ENCODE peak calls at places on chromosomes 3 and 15, in five cellular contexts. J is K562, C is HepG2, D is GM12878, S is H1. A is an unnamed sample.

GRCh38 chr3:15633766-15634588 is 32.4 kb downstream of the BTD start:
- DNase-seq in J (no peak), S (no peak), C (no peak), D (no peak), A (no peak)

GRCh38 chr15:66846811-66847210 is 144.8 kb downstream of the SMAD6 start:
- DNase-seq in S (no peak), C (no peak), J (no peak), D (no peak), A (no peak)

GRCh38 chr3:179651687-179652466 is 963 bp upstream of the USP13 start:
- DNase-seq in J (no peak), D (no peak), C (no peak), S (no peak), A (no peak)

GRCh38 chr3:78867409-78868372 is 900.1 kb downstream of the ROBO1 start:
- DNase-seq in C (no peak), D (no peak), S (no peak), J (no peak), A (no peak)

GRCh38 chr3:622314-622713 is 425.8 kb downstream of the CHL1 start:
- DNase-seq in C (no peak), D (no peak), J (no peak), S (no peak), A (no peak)

GRCh38 chr15:85482896-85483295 is 102.5 kb downstream of the AKAP13 start:
- DNase-seq in S (no peak), C (no peak), J (no peak), D (no peak), A (no peak)

GRCh38 chr3:141465221-141465620 is 21.6 kb upstream of the RASA2 start:
- DNase-seq in J (no peak), S (no peak), D (no peak), C (no peak), A (no peak)

GRCh38 chr3:79012946-79013362 is 754.8 kb downstream of the ROBO1 start:
- DNase-seq in S (no peak), D (no peak), J (no peak), C (no peak), A (no peak)

GRCh38 chr3:170331143-170331542 is 26.4 kb upstream of the SKIL start:
- DNase-seq in D (no peak), J (no peak), S (peak; percentile 29), C (peak; percentile 95), A (no peak)

GRCh38 chr3:131349946-131350347 is 31.6 kb upstream of the NUDT16 start:
- DNase-seq in S (no peak), J (no peak), C (no peak), D (no peak), A (peak; percentile 21)

GRCh38 chr3:67296039-67296892 is 298.2 kb downstream of the KBTBD8 start:
- DNase-seq in S (peak; percentile 47), D (no peak), C (peak; percentile 99), J (no peak), A (no peak)

GRCh38 chr3:183475019-183475418 is 46.6 kb upstream of the MCF2L2 start:
- DNase-seq in D (no peak), J (no peak), S (no peak), C (no peak), A (no peak)

GRCh38 chr3:123678108-123678511 is 93.3 kb upstream of the HACD2 start:
- DNase-seq in C (no peak), S (no peak), D (no peak), J (no peak), A (no peak)

GRCh38 chr3:72035606-72036005 is 250.7 kb upstream of the PROK2 start:
- DNase-seq in D (no peak), S (no peak), C (no peak), J (no peak), A (no peak)

GRCh38 chr3:101262393-101263240 is 57.8 kb downstream of the IMPG2 start:
- DNase-seq in J (no peak), S (no peak), D (no peak), C (no peak), A (no peak)

GRCh38 chr3:138348107-138348949 is at the start of gene MRAS:
- DNase-seq in J (peak; percentile 72), C (peak; percentile 59), S (peak; percentile 85), D (no peak), A (peak; percentile 57)

DNA sequence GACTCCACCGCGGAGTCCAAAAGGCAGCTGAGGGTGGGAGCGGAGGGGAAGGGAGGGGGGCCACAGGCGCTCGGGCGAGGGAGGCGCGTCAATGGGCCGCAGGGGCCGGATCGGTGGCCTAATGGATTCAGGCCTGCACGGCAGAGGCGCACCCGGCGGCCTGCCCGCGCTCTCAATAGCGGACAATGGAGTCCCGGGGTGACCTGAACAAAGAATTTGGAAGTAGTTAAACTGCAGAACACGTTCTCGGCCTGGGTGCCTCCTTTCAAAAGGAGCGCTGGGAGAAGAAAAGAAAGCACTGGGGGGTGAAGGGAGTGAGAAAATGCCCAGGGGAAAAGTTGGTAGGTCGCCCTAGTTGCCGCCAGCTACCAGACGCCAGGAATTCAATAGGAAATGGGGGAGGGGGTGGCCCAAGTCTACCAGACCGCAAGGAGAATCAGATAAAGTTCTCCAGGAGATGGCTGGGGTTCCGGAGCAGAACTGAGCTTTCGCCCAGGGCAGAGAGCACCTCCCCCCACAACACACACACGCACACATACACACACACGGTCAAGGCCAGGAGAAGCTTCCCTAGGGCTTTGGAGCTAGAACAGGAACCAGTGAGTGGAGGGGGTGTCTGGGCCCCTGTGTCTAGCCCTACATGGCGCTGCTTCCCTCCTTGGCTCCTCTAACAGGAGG is 25.8 kb upstream of the POLG start:
- DNase-seq in S (peak; percentile 78), D (no peak), C (no peak), J (no peak), A (no peak)
- TF ChIP-seq SIN3A in S (no peak), D (no peak), C (no peak), J (no peak), A (no peak)

GRCh38 chr3:178435575-178435974 is 100.7 kb upstream of the KCNMB2 start:
- DNase-seq in J (no peak), C (no peak), S (no peak), D (no peak), A (no peak)
- TF ChIP-seq CEBPB in J (no peak), C (no peak), S (no peak), D (no peak), A (no peak)

GRCh38 chr15:89106200-89106599 is 17.9 kb downstream of the ABHD2 start:
- DNase-seq in C (no peak), J (no peak), S (no peak), D (no peak), A (no peak)

GRCh38 chr15:89111352-89111751 is 23.1 kb downstream of the ABHD2 start:
- DNase-seq in C (no peak), S (no peak), D (no peak), J (no peak), A (no peak)

GRCh38 chr15:89110060-89110459 is 21.8 kb downstream of the ABHD2 start:
- DNase-seq in D (no peak), S (no peak), J (no peak), C (no peak), A (no peak)

GRCh38 chr15:89107984-89108383 is 19.7 kb downstream of the ABHD2 start:
- DNase-seq in J (no peak), S (no peak), C (no peak), D (no peak), A (no peak)

GRCh38 chr15:89108865-89109660 is 20.8 kb downstream of the ABHD2 start:
- DNase-seq in C (no peak), J (peak; percentile 47), S (no peak), D (no peak), A (no peak)
- H3K4me1 ChIP-seq in C (peaks cover 67% of the 10 kb centered on the region), J (peaks cover 4% of the 10 kb centered on the region), S (peaks cover 1% of the 10 kb centered on the region), D (peaks cover 8% of the 10 kb centered on the region), A (peaks cover 62% of the 10 kb centered on the region)

GRCh38 chr3:193788189-193788946 is 195.4 kb downstream of the OPA1 start:
- DNase-seq in J (peak; percentile 83), C (peak; percentile 64), D (peak; percentile 9), S (peak; percentile 71), A (peak; percentile 51)
- TF ChIP-seq SIN3A in J (no peak), C (no peak), D (no peak), S (no peak), A (no peak)

GRCh38 chr15:53693729-53694533 is 65.5 kb downstream of the WDR72 start:
- DNase-seq in J (no peak), S (no peak), D (no peak), C (no peak), A (no peak)
- TF ChIP-seq CEBPB in J (no peak), S (no peak), D (no peak), C (no peak), A (no peak)

GRCh38 chr3:146156060-146156459 is 4.9 kb downstream of the PLOD2 start:
- DNase-seq in D (no peak), S (no peak), C (no peak), J (no peak), A (no peak)

GRCh38 chr3:146155022-146155421 is 6.0 kb downstream of the PLOD2 start:
- DNase-seq in D (no peak), S (no peak), J (no peak), C (no peak), A (no peak)

GRCh38 chr3:146153429-146153828 is 7.6 kb downstream of the PLOD2 start:
- DNase-seq in C (no peak), J (no peak), S (no peak), D (no peak), A (no peak)

GRCh38 chr3:146154316-146154715 is 6.7 kb downstream of the PLOD2 start:
- DNase-seq in D (no peak), J (no peak), S (no peak), C (no peak), A (no peak)

DNA sequence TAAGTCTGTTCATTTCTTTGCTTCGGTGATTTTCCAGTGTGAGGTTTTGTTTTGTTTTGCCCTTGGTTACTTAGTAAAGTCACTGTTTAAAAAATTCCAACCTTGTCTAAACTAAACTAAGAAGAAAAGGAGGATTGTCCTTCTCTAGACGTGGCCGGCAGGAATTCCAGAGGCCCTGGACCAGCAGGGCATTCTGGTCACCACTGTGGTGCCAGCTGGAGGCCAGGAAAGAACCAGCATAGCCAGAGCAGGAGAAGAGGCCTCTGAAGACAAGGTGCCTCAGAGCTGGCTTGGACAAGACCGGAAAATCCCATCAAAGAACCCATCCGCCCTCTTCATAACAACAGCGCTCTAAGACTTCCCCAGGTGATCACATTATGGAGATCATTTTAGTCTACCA is 8.1 kb downstream of the PLOD2 start:
- DNase-seq in J (no peak), C (peak; percentile 67), S (no peak), D (no peak), A (no peak)
- H3K4me1 ChIP-seq in J (no peaks in the 10 kb centered on the region), C (peaks cover 93% of the 10 kb centered on the region), S (no peaks in the 10 kb centered on the region), D (no peaks in the 10 kb centered on the region), A (no peaks in the 10 kb centered on the region)

GRCh38 chr15:69421498-69421897 is 7.3 kb downstream of the KIF23 start:
- DNase-seq in J (no peak), C (no peak), S (no peak), D (no peak), A (no peak)
- TF ChIP-seq SIN3A in J (no peak), C (no peak), S (no peak), D (no peak), A (no peak)

A was measured in HCT116.